ENCODE peak calls at places on chromosomes 3 and 15, in four cellular contexts. X, V, N and P are unnamed samples.

GRCh38 chr15:74182131-74182530 is 8.6 kb downstream of the ISLR start:
- DNase-seq in V (no peak), N (no peak), X (no peak), P (no peak)

GRCh38 chr15:53209396-53210042 is 419.4 kb upstream of the ONECUT1 start:
- DNase-seq in N (no peak), X (no peak), V (no peak), P (no peak)

GRCh38 chr15:60932051-60932915 is 296.8 kb downstream of the RORA start:
- DNase-seq in X (no peak), N (no peak), V (no peak), P (no peak)

GRCh38 chr3:159964166-159964973 is 24.3 kb upstream of the IL12A start:
- DNase-seq in X (no peak), V (no peak), N (peak; percentile 59), P (no peak)

GRCh38 chr3:186932281-186933181 is 2.2 kb downstream of the ST6GAL1 start:
- DNase-seq in N (no peak), X (no peak), V (no peak), P (no peak)

GRCh38 chr3:10011644-10012043 is 14.6 kb upstream of the FANCD2 start:
- DNase-seq in N (no peak), V (no peak), X (no peak), P (no peak)

GRCh38 chr15:97998307-97999071 is 38.0 kb downstream of the ARRDC4 start:
- DNase-seq in X (no peak), N (no peak), V (no peak), P (no peak)

GRCh38 chr3:127776347-127776746 is 46.0 kb downstream of the MGLL start:
- DNase-seq in N (no peak), V (no peak), X (no peak), P (no peak)

GRCh38 chr3:61901986-61902385 is 340.6 kb downstream of the PTPRG start:
- DNase-seq in X (no peak), N (no peak), V (no peak), P (no peak)

GRCh38 chr3:133934996-133935842 is 39.5 kb upstream of the RAB6B start:
- DNase-seq in N (no peak), V (no peak), X (no peak), P (no peak)

GRCh38 chr15:101049856-101050646 is 130.9 kb downstream of the LRRK1 start:
- DNase-seq in X (no peak), N (no peak), V (no peak), P (no peak)

GRCh38 chr15:66505430-66505811 is 295 bp downstream of the ZWILCH start:
- DNase-seq in N (no peak), X (no peak), V (no peak), P (no peak)

GRCh38 chr3:195697582-195698324 is 23.0 kb upstream of the MUC20 start:
- DNase-seq in V (peak; percentile 75), X (no peak), N (no peak), P (no peak)

GRCh38 chr15:68687136-68687735 is 108.4 kb downstream of the CORO2B start:
- DNase-seq in X (no peak), V (no peak), N (no peak), P (no peak)

GRCh38 chr3:16147226-16147625 is 27.3 kb upstream of the GALNT15 start:
- DNase-seq in N (no peak), X (no peak), V (no peak), P (no peak)

DNA sequence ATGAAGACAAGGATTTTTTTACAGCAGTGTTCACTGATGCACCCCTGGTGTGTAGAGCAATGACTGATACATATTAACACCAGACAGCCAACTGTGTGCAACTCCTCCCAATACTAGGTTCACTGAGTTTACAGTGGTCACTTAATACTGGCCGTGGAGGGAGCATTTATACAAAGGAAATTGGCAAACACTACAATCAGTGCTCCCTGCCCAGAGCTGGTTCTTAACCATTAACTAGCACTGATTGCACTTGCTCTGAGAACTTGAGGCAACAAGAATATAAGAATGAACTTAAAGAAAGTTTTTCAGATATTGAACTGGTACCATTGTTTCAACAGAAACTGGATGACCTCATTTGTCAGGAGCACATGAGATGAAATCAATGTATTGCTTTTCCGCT is 110.6 kb downstream of the MAGI1 start:
- DNase-seq in X (no peak), V (no peak), N (no peak), P (no peak)
- TF ChIP-seq POLR2AphosphoS5 in X (no peak), V (no peak), N (no peak), P (no peak)

DNA sequence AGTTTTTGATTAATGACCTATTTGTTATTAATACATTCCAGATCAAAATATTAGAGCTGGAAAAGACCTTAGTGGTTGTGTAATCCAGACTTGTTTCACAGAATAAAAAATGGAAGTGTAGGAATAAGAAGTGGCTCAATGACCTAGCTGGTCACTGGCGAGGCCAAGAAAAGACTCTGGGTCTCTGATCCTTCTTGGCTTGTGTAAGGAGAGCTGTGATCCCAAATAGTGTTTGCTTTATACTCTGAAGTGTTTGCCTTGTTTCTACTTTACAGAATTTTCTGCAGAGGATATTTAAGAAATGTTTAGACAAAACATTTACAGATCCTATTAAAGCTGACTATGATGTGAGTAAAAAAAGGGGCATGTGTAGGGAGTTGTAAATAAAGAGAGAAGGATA is 7.1 kb downstream of the C3orf85 start:
- DNase-seq in N (no peak), V (no peak), X (no peak), P (no peak)
- TF ChIP-seq POLR2AphosphoS5 in N (no peak), V (no peak), X (no peak), P (no peak)

GRCh38 chr15:84911879-84912660 is 27.6 kb downstream of the SLC28A1 start:
- DNase-seq in X (peak; percentile 89), V (no peak), N (no peak), P (no peak)

GRCh38 chr15:84919268-84919667 is 34.8 kb downstream of the SLC28A1 start:
- DNase-seq in N (no peak), V (no peak), X (no peak), P (no peak)

GRCh38 chr15:84917452-84917851 is 33.0 kb downstream of the SLC28A1 start:
- DNase-seq in V (no peak), N (no peak), X (no peak), P (no peak)

GRCh38 chr15:84914351-84914750 is 29.9 kb downstream of the SLC28A1 start:
- DNase-seq in X (no peak), N (no peak), V (no peak), P (no peak)

GRCh38 chr15:84915011-84915958 is 30.8 kb downstream of the SLC28A1 start:
- DNase-seq in V (peak; percentile 74), X (peak; percentile 95), N (no peak), P (no peak)
- TF ChIP-seq POLR2AphosphoS5 in V (no peak), X (no peak), N (no peak), P (no peak)

GRCh38 chr3:60322334-60322856 is 928.9 kb downstream of the FHIT start:
- DNase-seq in V (no peak), X (no peak), N (no peak), P (no peak)

GRCh38 chr3:60323180-60323579 is 928.1 kb downstream of the FHIT start:
- DNase-seq in X (no peak), N (no peak), V (peak; percentile 9), P (no peak)

GRCh38 chr3:60319179-60319858 is 931.9 kb downstream of the FHIT start:
- DNase-seq in X (no peak), N (no peak), V (no peak), P (no peak)

GRCh38 chr3:60325610-60326181 is 925.6 kb downstream of the FHIT start:
- DNase-seq in N (no peak), V (no peak), X (no peak), P (no peak)

DNA sequence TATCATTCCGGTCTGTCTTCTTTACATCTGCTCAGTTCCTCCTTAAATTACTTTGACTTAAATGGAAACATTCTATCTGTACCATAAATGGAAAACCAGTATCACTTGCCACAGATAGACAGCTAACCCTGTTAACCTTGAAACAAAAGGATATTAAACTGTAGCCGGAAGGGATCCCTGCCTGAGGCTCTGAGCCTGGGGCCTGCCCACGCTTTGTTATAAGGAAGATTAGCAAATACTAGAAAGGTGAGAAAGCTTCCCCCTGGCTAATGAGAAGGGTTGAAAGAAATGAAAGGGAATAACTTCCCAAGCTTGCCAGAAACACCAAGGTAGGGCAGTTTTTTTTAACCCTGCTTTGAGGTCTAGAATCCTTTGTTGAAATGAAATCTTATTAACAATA is 927.6 kb downstream of the FHIT start:
- DNase-seq in N (no peak), X (no peak), V (no peak), P (no peak)
- TF ChIP-seq POLR2AphosphoS5 in N (no peak), X (no peak), V (no peak), P (no peak)

GRCh38 chr3:52846427-52846983 is 11.7 kb upstream of the MUSTN1 start:
- DNase-seq in X (no peak), N (no peak), V (no peak), P (no peak)
- TF ChIP-seq POLR2AphosphoS5 in X (no peak), N (no peak), V (no peak), P (no peak)

DNA sequence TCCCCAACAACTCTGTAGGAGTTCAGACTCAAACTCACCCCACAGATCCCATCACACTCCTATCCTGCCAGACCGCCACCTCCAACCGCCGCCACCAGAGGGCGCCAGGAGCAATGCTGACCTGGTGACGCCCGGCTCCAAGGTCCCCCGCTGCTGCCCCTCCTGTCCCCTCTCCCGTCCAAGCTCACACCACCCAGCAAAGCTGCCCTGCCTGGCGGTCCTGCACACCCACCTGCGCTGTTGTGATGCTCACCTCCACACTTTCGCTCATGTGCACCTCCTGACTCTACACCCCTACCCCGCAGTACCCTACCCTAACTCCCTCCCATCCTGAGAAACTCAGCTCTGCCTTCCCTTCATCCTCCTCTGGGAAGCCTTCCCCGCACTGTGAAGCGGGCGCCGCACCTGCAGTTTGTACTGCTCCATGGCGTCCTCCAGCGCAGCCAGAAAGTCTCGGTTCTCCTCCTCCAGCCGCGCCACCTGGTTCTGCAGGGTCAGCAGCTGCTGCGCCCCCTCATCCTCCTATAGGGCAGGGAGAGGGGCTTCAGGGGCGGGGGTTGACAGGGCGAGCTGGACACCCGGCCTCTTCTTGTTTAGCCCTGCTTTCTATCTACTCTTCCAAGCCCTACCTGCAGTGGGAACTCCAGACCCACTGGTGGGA is 7.9 kb downstream of the KIF7 start:
- DNase-seq in X (peak; percentile 56), N (peak; percentile 22), V (peak; percentile 84), P (no peak)
- TF ChIP-seq POLR2AphosphoS5 in X (no peak), N (no peak), V (no peak), P (peak; percentile 29)

GRCh38 chr15:59165726-59166125 is 40.9 kb upstream of the LDHAL6B start:
- DNase-seq in N (no peak), X (peak; percentile 78), V (no peak), P (no peak)
- TF ChIP-seq POLR2AphosphoS5 in N (no peak), X (no peak), V (no peak), P (no peak)

GRCh38 chr3:23656821-23657220 is 148.9 kb upstream of the UBE2E1 start:
- DNase-seq in N (no peak), X (no peak), V (no peak), P (no peak)

GRCh38 chr3:23655749-23656148 is 150.0 kb upstream of the UBE2E1 start:
- DNase-seq in X (no peak), V (no peak), N (no peak), P (no peak)

GRCh38 chr3:23656199-23656598 is 149.6 kb upstream of the UBE2E1 start:
- DNase-seq in X (no peak), N (no peak), V (no peak), P (no peak)

GRCh38 chr3:23654571-23654970 is 151.2 kb upstream of the UBE2E1 start:
- DNase-seq in N (no peak), X (no peak), V (no peak), P (no peak)

GRCh38 chr3:23653647-23654525 is 151.9 kb upstream of the UBE2E1 start:
- DNase-seq in X (no peak), N (no peak), V (no peak), P (no peak)
- TF ChIP-seq POLR2AphosphoS5 in X (no peak), N (no peak), V (no peak), P (no peak)

GRCh38 chr3:126523745-126524428 is at the start of gene CHST13:
- DNase-seq in V (peak; percentile 48), N (no peak), X (no peak), P (no peak)
- TF ChIP-seq POLR2AphosphoS5 in V (no peak), N (no peak), X (no peak), P (no peak)